ENCODE peak calls at places on chromosomes 2 and 18, in six cellular contexts. Y, R, C, S, X and T are unnamed samples.

GRCh38 chr2:98909381-98910211 is 26.4 kb downstream of the CRACDL start:
- DNase-seq in Y (no peak), R (peak), C (peak), S (peak), X (peak), T (no peak)

GRCh38 chr2:109385506-109385905 is 228.3 kb downstream of the SEPTIN10 start:
- DNase-seq in Y (peak), R (no peak), C (no peak), S (no peak), X (peak), T (no peak)

GRCh38 chr18:32276256-32276655 is 86.4 kb downstream of the MEP1B start:
- DNase-seq in Y (no peak), R (no peak), C (no peak), S (no peak), X (no peak), T (no peak)

GRCh38 chr2:235669983-235670962 is 176.4 kb downstream of the AGAP1 start:
- DNase-seq in Y (no peak), R (peak), C (peak), S (peak), X (peak), T (peak)

GRCh38 chr2:159163935-159164334 is 122.6 kb downstream of the WDSUB1 start:
- DNase-seq in Y (no peak), R (no peak), C (no peak), S (no peak), X (no peak), T (no peak)

GRCh38 chr18:6960656-6961055 is 156.9 kb downstream of the LAMA1 start:
- DNase-seq in Y (no peak), R (no peak), C (no peak), S (peak), X (no peak), T (no peak)

GRCh38 chr2:212424090-212424489 is 114.5 kb downstream of the ERBB4 start:
- DNase-seq in Y (no peak), R (no peak), C (no peak), S (no peak), X (no peak), T (no peak)

GRCh38 chr2:229492034-229492433 is 220.9 kb upstream of the PID1 start:
- DNase-seq in Y (no peak), R (no peak), C (no peak), S (no peak), X (no peak), T (no peak)

GRCh38 chr2:232898592-232899541 is 28.8 kb downstream of the SNORC start:
- DNase-seq in Y (no peak), R (no peak), C (no peak), S (peak), X (peak), T (no peak)

GRCh38 chr2:53631313-53632125 is 136.1 kb upstream of the CHAC2 start:
- DNase-seq in Y (no peak), R (no peak), C (no peak), S (no peak), X (no peak), T (no peak)

GRCh38 chr2:25383806-25384205 is 42.1 kb upstream of the DNMT3A start:
- DNase-seq in Y (no peak), R (no peak), C (no peak), S (no peak), X (peak), T (no peak)
- TF ChIP-seq CTCF in Y (no peak), R (no peak), C (no peak), S (no peak), X (no peak), T (no peak)

GRCh38 chr18:58231930-58232329 is 187.9 kb downstream of the NEDD4L start:
- DNase-seq in Y (no peak), R (no peak), C (no peak), S (no peak), X (no peak), T (no peak)
- TF ChIP-seq CTCF in Y (no peak), R (peak), C (no peak), S (peak), X (no peak), T (no peak)

GRCh38 chr2:33412920-33413319 is 63.5 kb upstream of the RASGRP3 start:
- DNase-seq in Y (no peak), R (no peak), C (no peak), S (peak), X (no peak), T (no peak)
- TF ChIP-seq CTCF in Y (no peak), R (peak), C (no peak), S (peak), X (no peak), T (peak)

DNA sequence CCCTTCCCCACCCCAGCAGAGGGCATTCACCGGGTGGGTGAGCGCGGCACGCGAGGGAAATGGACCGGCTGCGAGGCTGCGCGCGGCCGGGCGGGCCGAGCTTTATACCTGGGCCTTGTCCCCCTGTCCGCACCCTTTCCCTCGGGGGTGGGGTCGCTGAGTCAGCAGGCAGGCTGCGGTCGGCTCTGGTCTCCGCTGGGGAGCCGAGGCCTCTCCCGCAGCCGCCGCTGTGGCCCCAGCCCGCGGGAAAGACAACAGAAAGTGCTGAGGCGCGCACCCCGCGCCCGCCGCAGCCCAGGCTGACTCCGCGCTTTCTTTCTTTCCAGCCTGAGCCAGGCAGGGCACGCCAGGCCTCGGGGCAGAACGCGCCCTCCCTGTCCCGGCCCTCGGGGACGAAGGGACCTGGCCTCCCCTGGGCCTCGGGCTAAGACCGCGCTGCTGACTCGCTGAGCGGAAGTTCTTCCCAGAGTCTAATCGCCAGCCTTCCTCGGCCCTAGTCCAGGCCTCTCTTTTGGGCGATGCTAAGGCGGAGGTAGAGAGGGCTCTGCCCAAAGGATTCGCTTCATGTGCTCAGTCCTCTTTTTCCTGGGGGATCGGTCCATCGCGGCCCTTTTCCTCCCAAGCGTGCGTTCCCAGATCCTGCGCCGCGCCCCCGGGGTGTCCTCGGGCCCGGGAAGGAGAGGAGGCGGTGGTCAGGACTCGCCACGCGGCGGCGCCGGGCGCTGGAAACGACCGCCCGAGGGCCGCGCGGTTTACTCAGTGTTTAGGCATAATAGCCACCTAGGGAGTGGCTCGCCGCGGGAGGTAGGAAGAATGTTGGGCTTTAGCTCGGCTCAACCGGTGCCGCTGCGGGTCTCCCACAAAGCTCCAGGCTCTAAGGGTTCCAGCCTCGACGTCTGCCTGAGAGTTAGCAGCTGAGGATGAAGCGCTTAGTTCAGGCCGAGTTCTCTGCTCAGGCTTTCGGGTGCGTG is at the start of gene CRYBA2:
- DNase-seq in Y (no peak), R (no peak), C (peak), S (no peak), X (no peak), T (no peak)
- TF ChIP-seq CTCF in Y (no peak), R (peak), C (no peak), S (peak), X (no peak), T (no peak)

GRCh38 chr2:231613054-231613654 is 20.5 kb downstream of the TEX44 start:
- DNase-seq in Y (no peak), R (no peak), C (no peak), S (no peak), X (peak), T (no peak)

GRCh38 chr2:231614559-231615057 is 21.9 kb downstream of the TEX44 start:
- DNase-seq in Y (no peak), R (no peak), C (no peak), S (no peak), X (peak), T (no peak)

GRCh38 chr2:231615058-231615671 is 22.5 kb downstream of the TEX44 start:
- DNase-seq in Y (no peak), R (no peak), C (peak), S (no peak), X (peak), T (no peak)

GRCh38 chr2:231612199-231613053 is 19.8 kb downstream of the TEX44 start:
- DNase-seq in Y (peak), R (peak), C (peak), S (peak), X (peak), T (peak)

DNA sequence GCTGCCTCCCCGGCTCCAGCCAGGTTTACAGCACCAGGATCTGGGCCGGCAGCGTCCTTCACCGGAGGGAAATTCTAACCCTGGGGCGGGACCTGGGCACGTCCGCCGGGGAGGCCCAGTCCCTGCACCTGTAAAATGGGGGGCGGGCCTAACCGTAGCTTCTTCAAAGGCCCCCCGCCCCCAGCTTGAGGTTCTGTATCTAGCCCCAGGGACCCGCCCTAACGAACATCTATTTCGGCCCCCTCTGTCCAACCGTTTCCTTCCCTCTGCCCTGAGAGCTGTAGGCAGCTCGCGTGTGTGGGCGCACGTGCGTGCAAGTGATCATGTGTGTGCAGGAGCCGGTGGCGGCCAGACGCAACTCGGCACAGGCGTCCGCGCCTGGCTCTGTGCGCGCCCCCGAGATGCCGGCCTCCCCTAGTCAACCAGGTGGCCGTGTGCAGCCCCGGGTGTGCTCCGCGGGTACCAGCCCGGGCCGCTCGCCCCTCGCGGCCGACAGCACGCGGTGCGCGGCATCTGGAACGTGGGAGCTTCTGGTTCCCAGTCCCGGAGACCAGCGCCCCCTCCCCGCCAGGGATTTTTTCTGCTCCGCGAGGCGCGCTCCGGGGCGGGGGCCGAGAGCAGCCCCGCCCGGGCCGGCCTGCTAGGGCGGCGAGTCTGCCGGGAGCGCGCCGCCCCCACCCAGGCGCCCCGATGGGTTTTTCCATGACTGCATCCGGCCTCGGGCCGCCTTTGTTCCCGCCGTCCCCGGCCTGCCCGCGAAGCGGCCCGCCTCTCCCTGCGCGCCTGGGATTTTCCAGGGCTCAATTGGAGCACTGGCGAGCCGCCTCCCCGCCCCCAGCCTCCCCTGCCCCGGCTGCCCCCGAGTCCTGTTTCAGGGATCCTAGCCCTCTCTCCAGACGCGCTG is 21.2 kb downstream of the TEX44 start:
- DNase-seq in Y (peak), R (peak), C (peak), S (peak), X (peak), T (no peak)
- TF ChIP-seq CTCF in Y (no peak), R (peak), C (no peak), S (no peak), X (no peak), T (no peak)

DNA sequence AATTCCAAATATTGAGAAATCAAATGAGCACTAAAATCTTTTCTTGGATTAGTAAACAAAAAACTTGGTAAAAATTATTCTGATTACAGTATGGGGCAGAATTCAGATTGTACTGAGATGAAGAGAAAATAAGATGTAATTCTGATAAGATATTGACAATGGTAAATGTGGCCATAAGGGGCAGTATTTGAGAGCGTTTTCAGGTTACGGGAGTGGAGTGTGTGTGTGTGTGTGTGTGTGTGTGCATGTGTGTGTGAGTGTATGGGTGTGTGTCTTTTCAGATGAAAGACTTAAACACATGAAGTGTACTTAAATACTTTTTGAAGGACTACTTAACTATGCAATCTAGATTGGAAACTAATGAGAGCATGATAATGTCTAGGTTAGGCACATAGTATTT is 217.8 kb upstream of the ITGA4 start:
- DNase-seq in Y (no peak), R (no peak), C (peak), S (no peak), X (no peak), T (no peak)
- TF ChIP-seq CTCF in Y (no peak), R (peak), C (no peak), S (peak), X (no peak), T (no peak)

DNA sequence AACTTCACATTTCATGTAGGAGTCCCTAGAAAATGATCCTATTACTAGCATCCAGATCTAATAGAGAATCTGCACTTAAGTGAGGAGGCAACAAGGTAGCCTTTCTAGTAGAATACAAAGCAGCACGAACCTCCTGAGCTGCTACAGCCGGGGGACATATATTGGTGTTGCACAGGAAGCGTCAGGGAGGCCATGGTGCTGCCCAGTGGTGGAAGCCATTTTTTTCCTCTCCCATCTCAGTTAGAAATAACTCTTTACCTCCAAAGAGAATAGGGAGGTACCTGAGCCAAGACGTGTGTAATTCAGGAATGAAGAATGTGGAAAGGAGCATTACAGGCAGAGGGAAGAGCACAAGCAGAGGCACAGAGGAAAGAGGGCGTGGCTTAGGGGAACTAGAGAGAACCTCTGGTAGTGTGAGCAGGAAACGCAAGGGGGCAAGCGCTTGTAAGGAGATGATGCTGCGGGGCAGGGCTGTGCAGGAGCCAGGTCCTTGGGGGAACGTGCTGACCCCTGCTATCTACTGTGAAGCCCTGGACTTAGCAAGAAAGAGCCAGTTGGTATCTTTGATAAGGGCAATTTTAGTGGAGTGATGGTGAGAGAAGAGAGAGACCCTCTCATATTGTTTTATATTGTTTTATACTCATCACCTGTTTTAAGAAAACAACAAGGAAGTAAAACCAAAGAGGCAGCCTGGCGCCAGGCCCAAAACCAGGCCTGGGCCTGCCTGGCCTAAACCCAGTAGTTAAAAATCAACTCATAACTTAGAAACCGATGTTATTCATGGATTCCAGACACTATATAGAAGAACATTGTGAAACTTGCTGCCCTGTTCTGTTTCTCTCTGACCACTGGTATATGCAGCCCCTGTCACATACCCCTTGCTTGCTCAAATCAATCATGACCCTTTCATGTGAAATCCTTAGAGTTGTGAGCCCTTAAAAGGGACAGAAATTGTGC is 50.0 kb upstream of the TTC39C start:
- DNase-seq in Y (no peak), R (no peak), C (no peak), S (no peak), X (no peak), T (no peak)
- TF ChIP-seq CTCF in Y (no peak), R (no peak), C (no peak), S (no peak), X (no peak), T (no peak)

GRCh38 chr2:80852808-80853139 is 548.2 kb upstream of the LRRTM1 start:
- DNase-seq in Y (no peak), R (no peak), C (peak), S (no peak), X (no peak), T (no peak)
- TF ChIP-seq CTCF in Y (no peak), R (peak), C (no peak), S (no peak), X (no peak), T (no peak)

GRCh38 chr2:240899468-240899865 is 3.5 kb upstream of the MAB21L4 start:
- DNase-seq in Y (no peak), R (no peak), C (no peak), S (no peak), X (no peak), T (no peak)

GRCh38 chr2:240898108-240898730 is 2.3 kb upstream of the MAB21L4 start:
- DNase-seq in Y (no peak), R (no peak), C (no peak), S (no peak), X (no peak), T (no peak)

GRCh38 chr2:240898731-240899467 is 2.9 kb upstream of the MAB21L4 start:
- DNase-seq in Y (no peak), R (no peak), C (no peak), S (no peak), X (no peak), T (no peak)

GRCh38 chr2:240901986-240902614 is 4.0 kb upstream of the CROCC2 start:
- DNase-seq in Y (no peak), R (no peak), C (no peak), S (no peak), X (no peak), T (no peak)

DNA sequence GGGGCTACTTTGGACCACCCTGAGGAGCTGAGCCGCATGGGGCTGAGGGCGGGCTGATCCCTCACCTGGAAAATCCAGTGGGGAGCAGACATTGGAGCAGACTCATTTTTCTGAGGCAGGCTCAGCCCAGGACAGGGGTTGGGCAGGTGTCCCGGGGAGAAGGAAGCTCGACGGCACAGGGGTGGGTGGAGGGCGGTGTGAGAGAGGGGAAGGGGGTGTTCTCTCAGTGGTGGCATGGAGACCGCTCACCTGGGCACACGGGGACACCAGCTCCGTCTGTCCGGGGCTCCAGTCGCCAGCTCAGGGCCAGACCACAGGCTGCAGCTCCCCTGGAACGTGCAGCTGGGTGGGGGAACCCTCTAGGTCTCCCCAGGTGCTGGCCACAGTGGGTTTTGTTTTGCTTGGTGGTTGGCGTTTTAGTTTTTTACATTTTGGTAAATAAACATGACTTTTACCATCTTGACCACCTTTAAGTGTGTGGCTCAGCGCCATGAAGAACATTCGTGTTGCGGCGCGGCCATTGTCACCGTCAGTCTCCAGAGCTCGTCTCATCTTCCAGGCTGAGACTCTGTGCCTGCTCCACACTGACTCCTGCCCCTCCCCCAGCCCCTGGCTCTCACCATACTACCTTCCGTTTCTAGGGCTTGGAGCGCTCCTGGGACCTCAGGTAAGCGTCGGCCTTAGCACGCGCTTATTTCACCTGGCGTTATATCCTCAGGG is 4.3 kb upstream of the MAB21L4 start:
- DNase-seq in Y (no peak), R (no peak), C (no peak), S (no peak), X (no peak), T (no peak)
- TF ChIP-seq CTCF in Y (no peak), R (no peak), C (no peak), S (no peak), X (no peak), T (no peak)